ENCODE peak calls at places on chromosomes 13 and 19, in ten cellular contexts. S, T, W, U, F, V, H, G, O and A are unnamed samples.

GRCh38 chr13:32107474-32107873 is 75.9 kb downstream of the FRY start:
- DNase-seq in F (no peak), T (no peak), H (no peak), W (no peak), U (no peak), G (no peak), V (no peak), O (no peak), S (no peak), A (peak)

GRCh38 chr19:9037415-9038062 is 27.3 kb upstream of the MUC16 start:
- DNase-seq in F (no peak), S (no peak), V (no peak), T (no peak), W (no peak), U (no peak), H (no peak), G (no peak), O (no peak), A (no peak)

GRCh38 chr13:98869408-98870090 is 108.3 kb downstream of the DOCK9 start:
- DNase-seq in G (peak), V (peak), W (no peak), H (no peak), F (no peak), T (peak), O (no peak), S (no peak), U (no peak), A (no peak)

GRCh38 chr19:49421039-49421877 is 2.0 kb downstream of the PTH2 start:
- DNase-seq in T (peak), S (no peak), V (peak), G (peak), U (peak), O (no peak), H (peak), W (peak), F (peak), A (peak)

GRCh38 chr13:77990973-77991372 is 72.3 kb upstream of the EDNRB start:
- DNase-seq in O (no peak), U (no peak), F (no peak), G (no peak), S (no peak), V (peak), T (no peak), H (no peak), W (no peak), A (no peak)

GRCh38 chr13:39038569-39038898 is 278 bp downstream of the NHLRC3 start:
- DNase-seq in G (no peak), W (peak), F (no peak), H (no peak), O (peak), S (no peak), U (no peak), V (no peak), T (peak), A (no peak)

GRCh38 chr19:31180907-31181306 is 168.3 kb downstream of the TSHZ3 start:
- DNase-seq in V (no peak), U (no peak), W (no peak), H (no peak), G (no peak), O (no peak), F (no peak), T (no peak), S (no peak), A (no peak)

GRCh38 chr19:6613711-6614110 is 22.8 kb upstream of the CD70 start:
- DNase-seq in F (no peak), U (no peak), O (no peak), H (no peak), T (no peak), G (peak), V (no peak), W (no peak), S (no peak), A (no peak)

GRCh38 chr13:109036091-109036490 is 406.7 kb downstream of the MYO16 start:
- DNase-seq in S (no peak), V (no peak), G (no peak), T (no peak), H (no peak), F (no peak), W (no peak), O (no peak), U (no peak), A (no peak)

GRCh38 chr13:26229080-26229615 is 7.0 kb upstream of the RNF6 start:
- DNase-seq in F (no peak), W (no peak), S (no peak), O (no peak), G (no peak), V (no peak), H (no peak), T (no peak), U (no peak), A (no peak)

GRCh38 chr19:38869836-38870607 is 8.1 kb downstream of the RINL start:
- DNase-seq in W (peak), H (peak), G (peak), O (peak), F (peak), S (peak), V (peak), U (peak), T (peak), A (no peak)

GRCh38 chr19:39951686-39952085 is 17.3 kb upstream of the FCGBP start:
- DNase-seq in V (no peak), W (no peak), G (peak), U (no peak), T (no peak), F (no peak), H (no peak), O (no peak), S (no peak), A (no peak)

GRCh38 chr19:1905071-1905862 is at the start of the genes ADAT3 and SCAMP4:
- DNase-seq in F (peak), U (peak), T (peak), W (peak), H (peak), V (peak), G (peak), S (peak), O (peak), A (peak)

GRCh38 chr19:14950421-14950820 is 9.1 kb downstream of the OR7C2 start:
- DNase-seq in W (no peak), U (no peak), O (no peak), S (no peak), V (no peak), F (no peak), G (no peak), H (no peak), T (no peak), A (no peak)

GRCh38 chr19:49133621-49134454 is 14.5 kb downstream of the PPFIA3 start:
- DNase-seq in S (no peak), O (no peak), U (peak), V (peak), H (peak), T (peak), W (peak), F (peak), G (peak), A (no peak)

GRCh38 chr19:49689133-49690072 is at the start of gene ADM5:
- DNase-seq in U (peak), S (no peak), G (peak), T (no peak), W (no peak), H (peak), O (no peak), F (peak), V (peak), A (no peak)

GRCh38 chr13:99759163-99759552 is 212.4 kb downstream of the ZIC5 start:
- DNase-seq in O (no peak), G (no peak), F (no peak), S (no peak), H (no peak), V (no peak), W (no peak), T (no peak), U (peak), A (no peak)

GRCh38 chr19:10502524-10503001 is 593 bp downstream of the KEAP1 start:
- DNase-seq in H (peak), G (peak), S (peak), W (peak), O (peak), V (peak), F (peak), T (peak), U (peak), A (no peak)

GRCh38 chr19:8302357-8302691 is 5.8 kb downstream of the CD320 start:
- DNase-seq in V (peak), H (peak), G (no peak), W (peak), F (peak), T (no peak), U (no peak), S (peak), O (peak), A (no peak)

GRCh38 chr13:56378566-56378965 is 762.2 kb upstream of the PRR20A start:
- DNase-seq in W (no peak), U (no peak), S (no peak), V (no peak), G (no peak), H (no peak), T (no peak), O (no peak), F (no peak), A (no peak)

GRCh38 chr19:1087813-1088418 is 7.3 kb downstream of the POLR2E start:
- DNase-seq in O (peak), T (peak), H (no peak), W (peak), U (no peak), F (no peak), G (no peak), S (no peak), V (no peak), A (no peak)

GRCh38 chr13:74575729-74576125 is 441.5 kb upstream of the KLF12 start:
- DNase-seq in W (peak), F (peak), S (peak), V (peak), T (no peak), U (peak), H (peak), O (peak), G (peak), A (no peak)

GRCh38 chr19:43464089-43464775 is 1.2 kb downstream of the LYPD3 start:
- DNase-seq in F (peak), G (no peak), H (peak), V (peak), T (peak), U (peak), O (no peak), S (peak), W (peak), A (no peak)

DNA sequence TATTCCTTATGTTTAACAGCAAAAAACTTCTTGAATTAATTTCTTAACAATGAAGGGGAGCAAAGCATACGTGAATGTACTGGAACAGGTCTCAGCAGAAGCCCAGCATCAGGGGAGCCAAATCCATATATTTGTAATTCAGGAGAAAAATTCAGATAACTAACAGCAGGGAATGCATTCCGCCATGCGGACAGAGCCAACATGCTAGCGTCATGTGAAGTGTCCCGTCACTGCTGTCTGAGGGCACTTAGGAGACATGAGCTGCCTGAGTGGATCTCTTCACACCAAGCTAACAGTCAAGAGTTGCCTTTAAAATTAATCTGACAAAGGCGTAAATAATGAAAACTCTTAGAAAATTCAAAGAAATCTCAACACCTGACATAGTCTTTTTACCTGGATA is 6.4 kb downstream of the AMER2 start:
- DNase-seq in W (no peak), F (no peak), V (no peak), G (no peak), U (no peak), T (no peak), H (no peak), O (no peak), S (no peak), A (no peak)
- H3K27ac ChIP-seq in W (no peak), F (no peak), V (no peak), G (no peak), U (no peak), T (no peak), H (no peak), O (no peak), S (no peak), A (peak)

GRCh38 chr13:79075703-79076102 is 330.4 kb downstream of the RBM26 start:
- DNase-seq in S (no peak), O (no peak), W (no peak), V (no peak), H (no peak), F (no peak), U (no peak), G (no peak), T (no peak), A (no peak)

GRCh38 chr13:79070343-79070974 is 335.6 kb downstream of the RBM26 start:
- DNase-seq in O (no peak), T (peak), F (no peak), H (no peak), U (no peak), W (no peak), S (no peak), V (no peak), G (no peak), A (no peak)
- H3K4me3 ChIP-seq in O (no peak), T (no peak), F (no peak), H (no peak), U (no peak), W (no peak), S (no peak), V (no peak), G (no peak), A (no peak)

DNA sequence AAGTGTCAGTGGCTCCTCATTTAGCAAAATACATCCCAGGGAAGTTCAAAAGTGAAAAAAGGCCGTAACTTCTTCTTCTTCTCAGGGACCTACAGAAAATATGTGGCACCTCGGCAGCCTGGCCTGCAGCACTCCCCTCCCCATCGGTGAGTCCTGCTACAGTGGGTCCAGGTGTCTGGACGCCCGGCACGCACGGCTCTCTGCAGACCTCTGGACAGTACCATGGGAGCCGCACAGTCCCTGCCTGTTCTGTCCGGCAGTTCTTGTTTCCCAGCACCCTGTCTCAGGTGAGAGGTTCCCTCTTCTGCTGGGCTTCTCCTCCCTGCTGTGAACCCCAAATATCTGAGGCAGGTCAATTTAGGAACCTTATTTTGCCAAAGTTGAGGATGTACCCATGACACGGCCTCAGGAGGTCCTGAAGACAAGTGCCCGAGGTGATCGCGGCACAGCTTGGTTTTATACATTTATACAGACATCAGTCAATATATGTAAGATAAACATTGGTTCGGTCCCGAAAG is 36.8 kb upstream of the ALOX5AP start:
- DNase-seq in F (no peak), W (no peak), O (no peak), G (no peak), V (no peak), U (no peak), H (no peak), T (no peak), S (no peak), A (no peak)
- H3K27ac ChIP-seq in F (no peak), W (no peak), O (no peak), G (no peak), V (no peak), U (no peak), H (no peak), T (no peak), S (no peak), A (no peak)

DNA sequence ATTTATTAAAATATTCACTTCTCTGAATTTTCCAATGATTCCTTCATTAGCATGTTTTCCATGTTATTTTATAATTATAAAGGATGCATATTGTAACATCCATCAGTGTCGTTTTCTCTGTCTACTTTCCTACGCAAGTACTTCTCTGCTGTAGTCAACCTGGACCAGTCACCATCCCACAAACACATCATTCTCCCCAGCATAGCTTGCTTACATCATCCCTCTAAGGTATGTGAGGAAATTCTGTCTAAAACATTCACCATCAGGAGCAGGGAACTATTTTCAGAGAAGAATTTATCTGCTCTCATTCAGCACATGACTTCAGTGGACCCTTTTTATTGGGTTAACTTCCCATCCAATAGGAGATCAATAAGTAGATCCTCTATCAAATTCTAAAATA is 806.1 kb upstream of the ARGLU1 start:
- DNase-seq in T (no peak), V (no peak), U (no peak), S (no peak), H (no peak), G (no peak), O (no peak), F (no peak), W (no peak), A (no peak)
- H3K4me3 ChIP-seq in T (no peak), V (no peak), U (no peak), S (no peak), H (no peak), G (no peak), O (no peak), F (no peak), W (no peak), A (no peak)

DNA sequence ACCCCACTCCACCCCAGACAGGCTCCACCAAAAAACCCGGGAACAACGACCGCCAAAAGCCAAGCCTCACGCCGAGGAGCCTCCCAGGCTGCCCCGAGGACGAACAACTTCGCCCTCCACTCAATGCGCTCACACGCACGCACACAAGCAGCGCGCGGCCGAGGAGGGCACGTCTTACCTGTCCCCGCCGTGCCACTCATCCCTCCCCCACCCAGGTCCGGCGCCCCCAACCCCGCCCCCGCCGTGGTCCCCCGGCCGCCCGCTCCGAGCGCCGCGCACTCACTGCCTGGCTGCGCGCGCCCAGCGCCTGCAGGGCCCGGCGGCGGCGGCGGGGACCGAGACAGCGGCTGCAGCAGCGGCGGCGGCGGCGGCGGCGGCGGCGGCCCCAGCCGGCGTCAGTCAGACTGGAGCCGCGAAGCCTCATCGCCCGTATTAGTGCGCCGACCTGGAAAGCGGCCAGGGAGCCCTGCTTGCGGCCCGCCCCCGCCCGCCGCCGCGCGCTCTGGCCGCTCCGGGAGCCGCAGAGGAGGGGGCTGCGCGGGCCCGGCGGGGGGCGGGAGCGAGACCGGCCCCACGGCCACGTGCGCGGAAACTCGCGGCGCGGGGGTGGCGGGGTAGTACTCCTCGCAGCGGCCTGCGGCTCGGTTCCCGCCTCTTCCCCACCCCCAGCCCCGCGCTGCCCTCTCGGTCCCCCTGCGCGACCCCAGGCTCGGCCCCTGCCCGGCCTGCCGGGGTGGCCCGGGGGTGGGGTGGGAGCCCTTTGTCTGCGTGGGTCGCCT is at the start of gene SMAD9:
- DNase-seq in O (no peak), G (peak), U (peak), H (peak), F (peak), W (no peak), S (peak), V (peak), T (peak), A (no peak)
- H3K27ac ChIP-seq in O (no peak), G (peak), U (no peak), H (peak), F (peak), W (peak), S (peak), V (peak), T (peak), A (peak)

GRCh38 chr13:27583645-27584044 is 36.7 kb downstream of the LNX2 start:
- DNase-seq in O (no peak), G (peak), W (no peak), U (no peak), T (no peak), S (no peak), F (no peak), H (no peak), V (no peak), A (no peak)

GRCh38 chr13:27574661-27575060 is 45.7 kb downstream of the LNX2 start:
- DNase-seq in T (no peak), H (no peak), O (no peak), W (no peak), S (no peak), F (no peak), G (no peak), U (no peak), V (no peak), A (no peak)

GRCh38 chr13:27573265-27573664 is 47.1 kb downstream of the LNX2 start:
- DNase-seq in W (no peak), H (no peak), G (peak), T (no peak), U (no peak), O (no peak), F (no peak), S (no peak), V (no peak), A (no peak)

DNA sequence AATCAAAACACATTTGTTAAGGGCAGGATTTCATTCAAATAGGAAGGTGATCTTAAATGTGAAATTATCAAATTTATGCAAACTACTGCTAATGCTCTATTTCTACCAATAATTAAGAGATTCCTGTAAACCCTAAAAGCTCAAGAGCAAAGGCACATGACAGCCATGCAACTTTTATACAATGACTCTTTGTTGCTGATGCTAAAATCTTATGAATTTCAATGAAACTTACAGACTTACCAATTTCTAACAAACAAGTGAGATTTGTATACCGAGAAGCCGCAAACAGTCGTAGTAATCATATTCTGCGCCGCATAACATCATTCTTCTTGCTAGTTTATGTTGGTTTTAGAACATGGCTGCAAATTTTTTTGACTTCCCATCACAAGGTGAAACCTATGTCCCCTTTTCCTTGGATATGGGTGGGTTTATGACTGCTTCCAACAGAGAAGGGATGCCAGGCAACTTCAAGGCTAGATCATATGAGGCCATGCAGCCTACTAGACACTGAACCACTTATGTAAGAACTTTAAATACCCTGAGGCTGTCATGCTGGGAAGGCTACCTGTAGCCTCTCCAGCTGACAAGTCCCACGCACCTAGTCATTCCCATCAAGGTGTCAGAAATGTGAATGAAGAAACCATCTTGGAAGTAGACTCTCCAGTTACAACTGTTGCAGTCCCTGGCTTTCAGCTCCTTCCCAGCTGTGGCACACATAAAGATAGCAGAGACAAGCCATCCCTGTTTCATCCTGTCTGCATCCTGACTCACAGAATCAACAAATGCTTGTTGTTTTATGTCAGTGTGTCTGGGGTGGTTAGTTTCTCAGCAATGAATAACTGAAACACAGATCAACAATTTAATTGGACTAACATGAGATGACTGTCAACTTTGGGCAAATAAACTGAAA is 42.0 kb downstream of the LNX2 start:
- DNase-seq in H (no peak), T (no peak), V (no peak), F (no peak), S (no peak), U (no peak), O (no peak), G (no peak), W (no peak), A (no peak)
- H3K4me3 ChIP-seq in H (no peak), T (no peak), V (no peak), F (no peak), S (no peak), U (no peak), O (no peak), G (no peak), W (no peak), A (no peak)